ENCODE peak calls at places on chromosomes 12 and 14, in four cellular contexts. U is GM10248; N is CD8-positive, alpha-beta T cell; C is coronary artery. A is an unnamed sample.

GRCh38 chr12:121968880-121969279 is 50.5 kb downstream of the CFAP251 start:
- DNase-seq in U (peak; percentile 12), N (no peak), C (no peak), A (no peak)

GRCh38 chr12:90004319-90005074 is 295.9 kb upstream of the ATP2B1 start:
- DNase-seq in U (no peak), N (no peak), C (no peak), A (no peak)

GRCh38 chr14:20848316-20848954 is 42.8 kb upstream of the RNASE3 start:
- DNase-seq in U (no peak), N (no peak), C (no peak), A (no peak)

GRCh38 chr12:50050410-50051280 is 6.8 kb upstream of the ASIC1 start:
- DNase-seq in U (no peak), N (no peak), C (no peak), A (no peak)

GRCh38 chr12:89072303-89073026 is 279.8 kb downstream of the DUSP6 start:
- DNase-seq in U (no peak), N (no peak), C (no peak), A (no peak)

GRCh38 chr14:36701144-36701543 is 39.5 kb downstream of the PAX9 start:
- DNase-seq in U (no peak), N (no peak), C (no peak), A (no peak)

GRCh38 chr12:9134981-9135628 is 19.4 kb upstream of the A2M start:
- DNase-seq in U (no peak), N (no peak), C (no peak), A (no peak)

GRCh38 chr14:87628129-87628528 is 364.9 kb downstream of the GALC start:
- DNase-seq in U (no peak), N (no peak), C (no peak), A (no peak)

GRCh38 chr14:103735022-103735421 is 19.4 kb downstream of the ZFYVE21 start:
- DNase-seq in U (no peak), N (no peak), C (no peak), A (no peak)

GRCh38 chr12:1297206-1297605 is 297.2 kb downstream of the FBXL14 start:
- DNase-seq in U (no peak), N (no peak), C (no peak), A (no peak)

GRCh38 chr14:80213602-80214001 is 2.3 kb upstream of the DIO2 start:
- DNase-seq in U (peak; percentile 22), N (no peak), C (no peak), A (peak; percentile 5)

GRCh38 chr12:79000501-79000900 is 135.9 kb downstream of the SYT1 start:
- DNase-seq in U (no peak), N (no peak), C (no peak), A (no peak)

GRCh38 chr12:1413930-1414329 is 180.5 kb downstream of the FBXL14 start:
- DNase-seq in U (no peak), N (no peak), C (no peak), A (no peak)

GRCh38 chr14:72416892-72417291 is 477.0 kb downstream of the DPF3 start:
- DNase-seq in U (no peak), N (no peak), C (no peak), A (no peak)

GRCh38 chr14:39015360-39015961 is 87.6 kb downstream of the SEC23A start:
- DNase-seq in U (peak; percentile 66), N (no peak), C (no peak), A (no peak)

GRCh38 chr12:114679942-114680341 is 4.0 kb downstream of the TBX3 start:
- DNase-seq in U (no peak), N (no peak), C (no peak), A (no peak)

GRCh38 chr14:100126401-100126800 is 33.0 kb downstream of the DEGS2 start:
- DNase-seq in U (no peak), N (no peak), C (no peak), A (no peak)

A was measured in NK-92 treated with Interleukin-12 subunit alpha and Interleukin-12 subunit beta, amount 100 ng/mL, for 24 hours.